ENCODE peak calls at places on chromosomes 6 and 20, in seven cellular contexts. D is pancreas, R is AG04450, Y is H9, X is neuronal stem cell, B is K562, Z is A549. I is an unnamed sample.

GRCh38 chr6:147078106-147078505 is 126.1 kb upstream of the STXBP5 start:
- DNase-seq in Y (no peak), B (no peak), R (no peak), X (no peak), Z (no peak), D (no peak), I (no peak)

GRCh38 chr6:33426590-33427563 is 7.0 kb downstream of the SYNGAP1 start:
- DNase-seq in Z (peak), D (no peak), R (no peak), B (peak), X (no peak), Y (peak), I (no peak)

GRCh38 chr6:161545741-161546140 is 271.9 kb upstream of the AGPAT4 start:
- DNase-seq in X (no peak), D (no peak), Y (no peak), B (no peak), Z (no peak), R (no peak), I (no peak)

GRCh38 chr6:12163149-12163548 is 127.0 kb upstream of the EDN1 start:
- DNase-seq in Y (no peak), Z (no peak), D (no peak), X (no peak), R (no peak), B (no peak), I (no peak)

GRCh38 chr6:49548613-49549304 is 1.7 kb upstream of the C6orf141 start:
- DNase-seq in Z (no peak), Y (peak), D (no peak), X (no peak), R (no peak), B (no peak), I (no peak)

GRCh38 chr6:99019341-99019740 is 71.6 kb upstream of the FBXL4 start:
- DNase-seq in Z (no peak), B (no peak), D (no peak), R (no peak), X (no peak), Y (no peak), I (no peak)

GRCh38 chr6:85418059-85418458 is 31.8 kb upstream of the NT5E start:
- DNase-seq in X (no peak), Z (no peak), Y (no peak), D (no peak), B (no peak), R (no peak), I (no peak)

GRCh38 chr6:8183266-8183665 is 80.9 kb upstream of the EEF1E1 start:
- DNase-seq in X (no peak), B (no peak), Y (no peak), R (no peak), Z (no peak), D (no peak), I (no peak)

GRCh38 chr6:107491791-107492674 is 2.1 kb downstream of the SOBP start:
- DNase-seq in Y (no peak), D (no peak), Z (no peak), R (no peak), X (no peak), B (no peak), I (peak)

GRCh38 chr6:143575840-143576498 is 64.4 kb upstream of the FUCA2 start:
- DNase-seq in R (no peak), Z (no peak), D (no peak), X (no peak), B (no peak), Y (no peak), I (no peak)

GRCh38 chr6:90284745-90285481 is 11.7 kb downstream of the BACH2 start:
- DNase-seq in Y (no peak), R (no peak), B (peak), X (no peak), Z (no peak), D (no peak), I (no peak)

GRCh38 chr20:43736588-43737091 is 9.8 kb upstream of the GTSF1L start:
- DNase-seq in Y (no peak), D (no peak), X (peak), Z (no peak), B (peak), R (no peak), I (no peak)

GRCh38 chr6:2947424-2947823 is 23.9 kb downstream of the SERPINB6 start:
- DNase-seq in Y (no peak), Z (no peak), B (no peak), X (no peak), R (no peak), D (no peak), I (peak)

GRCh38 chr6:137313928-137314855 is 95.0 kb upstream of the IFNGR1 start:
- DNase-seq in Z (peak), R (peak), B (peak), X (peak), Y (peak), D (peak), I (peak)

GRCh38 chr6:139654888-139655782 is 280.7 kb upstream of the CITED2 start:
- DNase-seq in R (no peak), D (no peak), Z (no peak), X (no peak), Y (peak), B (no peak), I (no peak)

GRCh38 chr20:46995561-46996142 is 101.0 kb downstream of the EYA2 start:
- DNase-seq in X (peak), Z (no peak), R (no peak), B (no peak), D (no peak), Y (no peak), I (no peak)

GRCh38 chr20:63311833-63312243 is 18.9 kb downstream of the COL20A1 start:
- DNase-seq in D (no peak), R (no peak), X (no peak), B (no peak), Z (no peak), Y (no peak), I (no peak)

GRCh38 chr20:58160451-58161051 is 67.9 kb downstream of the ANKRD60 start:
- DNase-seq in R (no peak), D (no peak), Z (no peak), Y (no peak), B (no peak), X (no peak), I (no peak)

GRCh38 chr20:34302312-34302722 is 838 bp downstream of the AHCY start:
- DNase-seq in B (peak), D (no peak), Y (no peak), Z (peak), R (no peak), X (no peak), I (no peak)

GRCh38 chr6:7750183-7750582 is 24.3 kb downstream of the BMP6 start:
- DNase-seq in Y (no peak), D (no peak), R (no peak), X (no peak), Z (no peak), B (no peak), I (no peak)

GRCh38 chr6:37550436-37550835 is 50.7 kb upstream of the CCDC167 start:
- DNase-seq in D (no peak), R (no peak), B (no peak), X (no peak), Z (no peak), Y (no peak), I (no peak)

GRCh38 chr20:14142964-14143627 is 147.8 kb downstream of the MACROD2 start:
- DNase-seq in R (peak), D (no peak), Z (no peak), Y (no peak), B (no peak), X (no peak), I (no peak)

DNA sequence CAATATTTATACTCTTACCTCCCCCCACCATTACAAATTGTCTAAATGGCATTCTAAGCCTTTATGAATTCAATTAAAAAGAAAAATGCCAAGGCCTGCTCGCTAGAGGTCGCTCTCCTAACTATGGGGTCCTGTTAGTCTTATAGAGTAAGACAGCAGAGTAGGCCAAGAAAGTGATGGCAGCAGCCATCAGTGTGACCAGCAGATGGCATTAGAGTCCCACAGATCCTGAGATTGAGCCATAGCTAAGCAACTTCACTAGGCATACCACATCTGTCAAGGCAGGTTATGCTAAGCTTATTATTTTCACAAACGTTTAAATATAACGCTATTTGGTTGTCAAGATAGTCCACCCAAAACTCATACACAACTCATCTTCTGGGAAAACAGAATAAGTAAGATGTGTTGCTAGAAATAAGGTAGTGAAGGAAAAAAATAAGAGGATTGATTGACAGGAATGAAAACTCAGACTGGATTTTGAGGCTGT is 57.6 kb upstream of the SCAF8 start:
- DNase-seq in Z (peak), R (peak), D (peak), X (peak), B (peak), Y (peak), I (peak)
- H3K27ac ChIP-seq in Z (no peak), R (no peak), D (no peak), X (no peak), B (no peak), Y (no peak), I (no peak)

DNA sequence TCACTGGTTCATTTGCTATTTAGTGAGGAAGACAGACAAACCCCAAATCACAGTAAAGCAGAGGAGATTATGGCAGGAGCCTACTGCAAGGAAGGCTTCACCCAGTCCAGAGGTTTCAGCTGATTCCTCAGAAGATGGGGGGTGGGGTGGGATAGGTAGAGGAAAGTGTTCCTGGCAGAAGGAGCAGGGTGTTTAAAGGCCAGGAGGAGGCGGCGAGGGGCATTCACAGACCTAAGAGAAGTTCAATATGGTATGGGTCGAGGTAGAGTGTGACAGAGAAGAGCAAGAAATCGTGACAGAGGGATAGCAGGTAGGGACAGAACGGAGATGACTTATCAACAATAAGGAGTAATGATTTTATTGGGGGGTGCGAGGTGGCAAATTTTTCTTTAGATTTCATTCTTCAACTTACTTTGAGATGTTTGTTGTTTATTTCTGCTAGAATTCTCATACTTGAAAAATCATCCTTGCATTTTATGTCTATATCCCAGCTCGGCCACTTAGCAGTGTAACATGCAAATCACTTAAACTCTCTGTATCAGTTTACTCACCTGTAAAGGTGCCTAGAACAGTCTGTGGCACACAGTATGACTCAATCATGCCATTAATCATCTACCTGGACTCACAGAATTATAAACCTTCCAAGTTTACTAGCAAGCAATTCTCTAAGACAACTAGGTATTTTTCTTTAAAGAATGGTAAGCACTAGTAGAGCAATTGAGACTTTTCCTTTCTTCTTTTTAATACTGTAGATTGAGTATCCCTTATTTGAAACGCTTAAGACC is 176.7 kb downstream of the REV3L start:
- DNase-seq in X (no peak), Y (no peak), D (no peak), B (no peak), R (no peak), Z (no peak), I (no peak)
- H3K27ac ChIP-seq in X (no peak), Y (no peak), D (no peak), B (no peak), R (no peak), Z (no peak), I (no peak)

GRCh38 chr6:170151235-170152110 is 139.4 kb downstream of the DLL1 start:
- DNase-seq in B (no peak), X (no peak), D (no peak), Y (no peak), Z (no peak), R (no peak), I (no peak)

GRCh38 chr6:170155464-170156196 is 135.2 kb downstream of the DLL1 start:
- DNase-seq in X (no peak), Y (no peak), B (no peak), Z (no peak), R (no peak), D (no peak), I (no peak)

GRCh38 chr6:170152111-170152926 is 138.6 kb downstream of the DLL1 start:
- DNase-seq in B (no peak), R (no peak), Z (no peak), X (peak), Y (peak), D (no peak), I (peak)

GRCh38 chr6:170152989-170153388 is 137.9 kb downstream of the DLL1 start:
- DNase-seq in R (no peak), X (peak), B (peak), D (peak), Z (peak), Y (peak), I (no peak)

DNA sequence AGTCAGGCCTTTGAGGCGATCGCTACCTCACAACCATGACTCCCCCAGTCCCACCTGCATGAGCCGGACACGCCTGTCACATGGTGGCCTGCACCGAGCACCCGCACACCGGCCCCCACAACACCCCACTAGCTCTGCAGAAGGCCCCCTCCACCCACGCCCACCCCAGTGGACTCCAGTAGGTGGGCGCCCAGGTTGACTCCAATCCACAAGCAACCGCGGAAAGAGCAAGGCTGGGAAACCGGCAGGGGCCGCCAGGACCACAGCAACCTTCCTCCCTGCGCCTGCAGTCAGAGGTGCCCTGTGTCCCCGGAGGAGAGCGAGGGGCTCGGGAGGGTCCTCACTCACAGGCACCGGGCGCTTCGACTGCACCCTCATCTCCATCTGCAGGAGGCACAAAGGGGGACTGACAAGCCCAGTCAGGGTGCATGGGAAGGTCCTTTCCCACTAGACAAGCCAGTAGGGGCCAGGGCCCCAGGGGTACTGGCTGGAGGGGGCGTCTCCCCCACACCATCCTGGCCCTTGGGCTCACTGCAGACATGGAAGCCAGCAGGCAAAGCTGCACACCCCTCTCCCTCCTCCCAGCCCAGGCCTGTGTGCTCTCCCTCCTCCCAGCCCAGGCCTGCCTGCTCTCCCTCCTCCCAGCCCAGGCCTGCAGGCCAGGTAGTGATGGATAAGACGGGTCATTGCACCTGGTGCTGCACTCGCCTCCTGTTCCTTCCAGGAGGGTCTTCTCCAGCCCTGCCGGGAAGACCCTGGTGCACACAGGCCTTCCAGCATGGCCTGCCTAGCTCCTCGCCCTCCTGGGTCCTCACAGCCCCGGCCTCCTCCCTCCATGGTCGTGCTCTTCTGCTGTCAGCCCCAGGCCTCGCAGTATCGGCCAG is 137.2 kb downstream of the DLL1 start:
- DNase-seq in Z (no peak), B (no peak), X (no peak), Y (peak), D (no peak), R (no peak), I (no peak)
- H3K27ac ChIP-seq in Z (no peak), B (no peak), X (peak), Y (no peak), D (no peak), R (no peak), I (no peak)

GRCh38 chr20:37198962-37199660 is 19.8 kb upstream of the MROH8 start:
- DNase-seq in R (no peak), Z (no peak), Y (no peak), B (no peak), D (no peak), X (no peak), I (no peak)

GRCh38 chr20:37201827-37202162 is 22.4 kb upstream of the MROH8 start:
- DNase-seq in B (no peak), X (no peak), R (no peak), Y (no peak), Z (no peak), D (no peak), I (no peak)

GRCh38 chr20:37200376-37200775 is 21.0 kb upstream of the MROH8 start:
- DNase-seq in B (no peak), Z (no peak), R (no peak), X (no peak), D (no peak), Y (no peak), I (no peak)

GRCh38 chr20:37202267-37202943 is 23.1 kb upstream of the MROH8 start:
- DNase-seq in Y (no peak), X (no peak), R (peak), B (peak), D (no peak), Z (peak), I (no peak)

DNA sequence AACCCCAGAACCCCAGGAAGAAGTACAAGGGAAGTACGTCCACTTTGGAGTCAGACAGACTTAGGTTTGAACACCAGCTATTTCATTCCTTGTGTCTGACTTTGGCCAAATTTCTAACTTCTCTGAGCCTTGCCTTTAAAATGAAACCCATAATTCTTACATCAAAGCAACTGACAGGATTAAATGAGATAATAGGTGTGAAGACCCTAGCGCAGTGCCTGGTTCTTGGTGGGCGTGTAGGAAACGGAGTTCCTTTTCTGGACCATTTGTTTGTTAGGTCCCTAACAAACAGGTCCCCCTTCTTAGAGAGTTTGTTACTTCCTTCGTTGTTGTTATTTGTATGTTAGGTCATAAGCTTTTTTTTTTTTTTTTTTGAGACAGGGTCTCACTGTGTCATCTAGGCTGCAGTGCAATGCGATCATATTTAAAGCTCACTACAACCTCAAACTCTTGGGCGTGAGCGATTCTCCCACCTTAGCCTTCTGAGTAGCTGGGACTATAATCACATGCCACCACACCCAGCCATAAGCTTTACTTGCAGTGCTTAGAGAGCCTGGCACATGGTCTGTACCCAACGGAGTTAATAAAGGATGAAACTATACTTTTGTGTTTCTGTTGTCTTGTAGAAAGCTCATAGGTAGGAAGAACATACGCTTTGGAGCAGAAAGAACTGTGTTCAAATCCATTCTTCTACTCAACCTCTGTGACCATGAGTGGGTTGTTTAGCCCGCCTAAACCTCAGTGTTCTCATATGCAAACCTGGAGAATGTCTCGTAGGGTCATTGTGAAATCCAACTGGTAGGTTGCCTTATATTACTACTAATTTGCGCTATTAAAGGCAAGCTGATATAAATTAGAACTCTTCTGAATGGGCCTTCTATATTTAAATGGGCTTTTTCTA is 21.8 kb upstream of the MROH8 start:
- DNase-seq in Y (no peak), Z (no peak), R (no peak), X (no peak), D (no peak), B (no peak), I (no peak)
- H3K27ac ChIP-seq in Y (no peak), Z (no peak), R (no peak), X (no peak), D (no peak), B (no peak), I (peak)

DNA sequence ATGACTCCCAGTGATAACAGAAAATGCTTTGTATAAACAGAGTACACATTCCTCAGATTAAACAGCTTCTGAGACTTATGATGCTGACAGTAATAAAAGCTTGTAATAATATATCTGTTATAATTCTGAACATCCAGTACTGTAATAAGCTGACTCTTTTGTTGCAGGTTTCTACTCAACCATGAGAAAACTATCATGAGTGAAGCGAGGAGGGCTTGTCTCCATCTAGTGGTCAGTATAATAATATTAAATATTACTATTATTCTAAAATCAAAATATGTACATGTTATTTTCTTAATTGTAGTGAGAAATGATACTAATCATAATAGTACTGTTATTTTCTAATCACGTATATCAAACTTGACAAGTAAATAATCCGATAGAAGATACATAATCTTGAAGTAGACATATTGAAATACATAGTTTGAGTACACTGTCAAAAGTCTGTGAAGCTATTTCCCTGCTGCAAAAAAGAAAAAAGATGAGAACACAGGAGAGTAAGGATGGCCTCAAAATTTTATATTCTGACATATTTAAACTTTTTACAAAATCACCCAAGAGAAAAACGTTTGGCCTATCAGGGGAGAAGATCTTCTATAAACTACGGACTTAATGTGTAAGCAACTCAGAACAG is 183.1 kb downstream of the MOXD1 start:
- DNase-seq in B (peak), X (no peak), Z (no peak), Y (no peak), R (peak), D (no peak), I (no peak)
- H3K27ac ChIP-seq in B (no peak), X (no peak), Z (no peak), Y (no peak), R (no peak), D (no peak), I (no peak)

GRCh38 chr6:118886641-118887040 is 7.3 kb upstream of the ASF1A start:
- DNase-seq in Z (no peak), Y (no peak), R (no peak), B (no peak), D (no peak), X (no peak), I (no peak)
- H3K27ac ChIP-seq in Z (no peak), Y (no peak), R (no peak), B (no peak), D (no peak), X (no peak), I (no peak)